ENCODE peak calls at places on chromosome 4, in six cellular contexts. K, Y, C, A, R and P are unnamed samples. For H3K4me1, the result is how much of the 10 kb centered on the place peaks cover.

GRCh38 chr4:117831060-117831683 is 203.1 kb upstream of the NDST3 start:
- DNase-seq in K (no peak), Y (no peak), C (no peak), A (no peak), R (no peak), P (no peak)

GRCh38 chr4:91427171-91427570 is 876.6 kb upstream of the GRID2 start:
- DNase-seq in K (no peak), Y (no peak), C (no peak), A (no peak), R (no peak), P (no peak)

GRCh38 chr4:137394000-137394399 is 138.3 kb downstream of the PCDH18 start:
- DNase-seq in K (no peak), Y (no peak), C (no peak), A (no peak), R (peak), P (no peak)

GRCh38 chr4:24824720-24825119 is 29.3 kb downstream of the SOD3 start:
- DNase-seq in K (peak), Y (no peak), C (no peak), A (no peak), R (no peak), P (no peak)

GRCh38 chr4:90582087-90582486 is 454.9 kb downstream of the CCSER1 start:
- DNase-seq in K (no peak), Y (no peak), C (no peak), A (no peak), R (no peak), P (no peak)

GRCh38 chr4:146040623-146041022 is 102.0 kb upstream of the ZNF827 start:
- DNase-seq in K (no peak), Y (no peak), C (no peak), A (no peak), R (no peak), P (no peak)

GRCh38 chr4:155582971-155583437 is 83.6 kb upstream of the GUCY1A1 start:
- DNase-seq in K (no peak), Y (no peak), C (no peak), A (no peak), R (peak), P (no peak)

GRCh38 chr4:133084421-133084820 is 64.7 kb upstream of the PCDH10 start:
- DNase-seq in K (no peak), Y (no peak), C (no peak), A (no peak), R (no peak), P (no peak)

GRCh38 chr4:59647500-59647899 is 1552.6 kb upstream of the ADGRL3 start:
- DNase-seq in K (no peak), Y (no peak), C (no peak), A (no peak), R (no peak), P (no peak)

GRCh38 chr4:57089549-57089948 is 20.6 kb downstream of the IGFBP7 start:
- DNase-seq in K (no peak), Y (no peak), C (no peak), A (no peak), R (no peak), P (no peak)
- H3K27ac ChIP-seq in K (no peak), Y (peak), C (no peak), A (no peak), R (no peak), P (no peak)

DNA sequence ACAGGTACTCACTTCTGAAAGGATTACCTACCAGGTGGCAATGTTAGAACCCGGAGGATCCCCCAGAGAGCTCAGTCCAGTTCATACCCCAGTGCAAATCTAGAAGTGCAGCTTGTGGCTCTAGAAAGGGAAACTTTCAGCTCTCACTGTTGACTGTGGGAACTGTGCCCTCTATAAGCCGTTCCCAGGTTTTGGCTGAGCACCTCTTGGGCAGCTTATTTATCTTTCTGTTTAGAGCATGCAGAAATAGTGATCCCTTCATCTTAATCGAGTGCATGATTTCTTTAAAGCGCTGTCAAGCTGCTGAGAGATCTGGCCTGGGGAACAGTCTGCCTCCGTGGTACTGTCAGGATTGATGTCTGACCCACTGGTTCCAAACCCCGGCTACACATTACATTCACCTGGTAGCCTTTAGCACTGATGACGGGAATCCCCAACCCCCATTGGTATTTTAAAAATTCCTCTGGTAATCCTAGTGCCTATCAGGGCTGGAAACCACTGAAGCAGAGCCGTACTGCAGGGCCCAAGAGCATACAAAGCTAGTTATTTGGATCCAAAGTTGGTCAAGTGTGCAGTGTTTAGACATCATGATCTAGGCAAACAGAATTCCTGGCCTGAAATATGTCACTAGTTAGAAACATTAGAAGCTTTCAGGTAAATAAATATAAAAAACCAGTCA is 103.2 kb downstream of the KLHL8 start:
- DNase-seq in K (no peak), Y (no peak), C (no peak), A (no peak), R (no peak), P (peak)
- H3K4me1 ChIP-seq in K (under half), Y (half or more), C (under half), A (under half), R (under half), P (half or more)

GRCh38 chr4:88028961-88029360 is 21.5 kb downstream of the PKD2 start:
- DNase-seq in K (no peak), Y (no peak), C (no peak), A (no peak), R (no peak), P (no peak)
- H3K27ac ChIP-seq in K (peak), Y (no peak), C (no peak), A (no peak), R (peak), P (no peak)

DNA sequence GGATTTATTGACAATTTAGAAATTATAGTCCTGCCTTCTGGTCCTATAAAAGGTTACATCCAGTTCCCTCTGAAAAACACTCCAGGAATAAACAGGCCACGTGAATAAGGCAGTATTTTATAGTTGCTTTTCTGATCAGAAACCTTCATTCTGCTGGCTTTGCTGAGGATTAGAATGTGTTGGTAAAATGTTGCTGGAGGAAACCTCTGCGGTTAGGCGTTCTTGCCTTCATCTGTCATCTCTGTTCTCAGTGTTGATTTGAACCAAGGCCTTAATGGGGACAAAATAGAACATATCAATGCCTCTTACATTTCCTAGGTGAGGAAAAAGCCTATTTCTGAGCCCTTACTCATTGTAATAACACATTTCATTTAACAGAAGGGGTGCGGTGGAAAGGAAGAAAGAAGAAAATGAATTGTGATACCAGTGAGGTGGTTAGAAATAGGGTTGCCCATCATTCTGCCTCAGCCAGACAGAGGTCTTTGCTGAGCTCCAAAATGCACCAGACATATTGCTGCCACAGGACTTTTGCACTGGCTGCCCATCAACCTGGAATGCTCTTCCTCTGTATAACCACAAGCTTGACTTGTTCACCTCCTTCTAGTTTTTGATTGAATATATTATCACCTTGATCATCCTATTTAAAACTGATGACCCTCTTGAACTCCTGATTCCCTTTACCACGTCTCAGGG is 18.0 kb upstream of the SPARCL1 start:
- DNase-seq in K (no peak), Y (no peak), C (no peak), A (no peak), R (no peak), P (no peak)
- H3K4me1 ChIP-seq in K (under half), Y (under half), C (under half), A (under half), R (under half), P (under half)

GRCh38 chr4:151139814-151140213 is 40.4 kb downstream of the RPS3A start:
- DNase-seq in K (no peak), Y (no peak), C (no peak), A (no peak), R (peak), P (no peak)
- H3K27ac ChIP-seq in K (no peak), Y (no peak), C (no peak), A (no peak), R (no peak), P (no peak)

GRCh38 chr4:105630670-105631655 is 77.5 kb downstream of the INTS12 start:
- DNase-seq in K (no peak), Y (no peak), C (no peak), A (no peak), R (no peak), P (no peak)
- H3K4me1 ChIP-seq in K (under half), Y (under half), C (under half), A (under half), R (under half), P (under half)

GRCh38 chr4:78155616-78156105 is 98.5 kb downstream of the FRAS1 start:
- DNase-seq in K (no peak), Y (no peak), C (no peak), A (no peak), R (peak), P (no peak)
- H3K27ac ChIP-seq in K (no peak), Y (no peak), C (no peak), A (no peak), R (no peak), P (no peak)

DNA sequence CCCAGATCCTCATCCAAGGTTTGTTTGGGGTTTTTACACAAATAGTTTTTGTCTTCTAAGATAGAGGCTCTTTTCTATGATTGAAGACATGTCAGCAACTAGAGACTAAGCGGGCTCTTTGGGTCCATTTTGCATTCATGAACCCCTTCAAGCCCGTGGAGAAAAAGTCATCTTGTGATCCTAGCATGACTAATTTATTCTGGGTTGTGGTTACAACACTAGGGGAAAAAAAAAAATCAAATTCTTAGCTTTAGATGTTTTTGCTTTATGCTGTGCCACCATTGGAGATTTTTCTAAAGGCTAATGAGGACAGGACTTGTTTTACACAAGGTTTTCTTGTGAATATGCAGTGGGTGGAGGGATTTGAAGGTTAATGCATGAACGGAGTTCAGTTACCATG is 440.0 kb downstream of the PCDH7 start:
- DNase-seq in K (no peak), Y (no peak), C (no peak), A (no peak), R (no peak), P (no peak)
- H3K4me1 ChIP-seq in K (under half), Y (under half), C (under half), A (under half), R (under half), P (under half)

GRCh38 chr4:97496298-97496873 is 646.9 kb downstream of the STPG2 start:
- DNase-seq in K (no peak), Y (no peak), C (no peak), A (no peak), R (no peak), P (no peak)
- H3K27ac ChIP-seq in K (peak), Y (no peak), C (no peak), A (no peak), R (no peak), P (no peak)

GRCh38 chr4:1777822-1778641 is 15.1 kb upstream of the FGFR3 start:
- DNase-seq in K (no peak), Y (no peak), C (peak), A (no peak), R (no peak), P (no peak)
- H3K4me1 ChIP-seq in K (under half), Y (under half), C (under half), A (under half), R (under half), P (under half)